ENCODE peak calls at places on chromosomes 2 and 18, in six cellular contexts. One of them, this sample, is unnamed.

GRCh38 chr2:48313036-48313877 is 216.7 kb upstream of the STON1 start:
- ATAC-seq in K562: no peak
- ATAC-seq in mucosa of descending colon: no peak
- ATAC-seq in pancreas: no peak
- ATAC-seq in PC-3: no peak
- ATAC-seq in upper lobe of right lung: no peak
- ATAC-seq in this sample: no peak

GRCh38 chr2:158935617-158936016 is 32.8 kb upstream of the TANC1 start:
- ATAC-seq in K562: no peak
- ATAC-seq in mucosa of descending colon: no peak
- ATAC-seq in pancreas: no peak
- ATAC-seq in PC-3: no peak
- ATAC-seq in upper lobe of right lung: no peak
- ATAC-seq in this sample: no peak

GRCh38 chr2:63012541-63012940 is 38.1 kb upstream of the OTX1 start:
- ATAC-seq in K562: no peak
- ATAC-seq in mucosa of descending colon: no peak
- ATAC-seq in pancreas: no peak
- ATAC-seq in PC-3: no peak
- ATAC-seq in upper lobe of right lung: no peak
- ATAC-seq in this sample: no peak

GRCh38 chr2:127081826-127082633 is 24.9 kb downstream of the BIN1 start:
- ATAC-seq in K562: peak; percentile 38
- ATAC-seq in mucosa of descending colon: peak; percentile 50
- ATAC-seq in pancreas: peak; percentile 17
- ATAC-seq in PC-3: no peak
- ATAC-seq in upper lobe of right lung: no peak
- ATAC-seq in this sample: peak; percentile 13

GRCh38 chr18:52657063-52657462 is 317.1 kb downstream of the DCC start:
- ATAC-seq in K562: no peak
- ATAC-seq in mucosa of descending colon: no peak
- ATAC-seq in pancreas: no peak
- ATAC-seq in PC-3: no peak
- ATAC-seq in upper lobe of right lung: peak; percentile 37
- ATAC-seq in this sample: no peak

GRCh38 chr18:12741351-12741750 is 38.5 kb downstream of the PSMG2 start:
- ATAC-seq in K562: peak; percentile 53
- ATAC-seq in mucosa of descending colon: no peak
- ATAC-seq in pancreas: no peak
- ATAC-seq in PC-3: peak; percentile 91
- ATAC-seq in upper lobe of right lung: no peak
- ATAC-seq in this sample: no peak

GRCh38 chr2:226661789-226662545 is 137.7 kb downstream of the IRS1 start:
- ATAC-seq in K562: peak; percentile 64
- ATAC-seq in mucosa of descending colon: peak; percentile 34
- ATAC-seq in pancreas: peak; percentile 56
- ATAC-seq in PC-3: peak; percentile 88
- ATAC-seq in upper lobe of right lung: peak; percentile 56
- ATAC-seq in this sample: peak; percentile 72

GRCh38 chr2:221310720-221311119 is 261.4 kb downstream of the EPHA4 start:
- ATAC-seq in K562: no peak
- ATAC-seq in mucosa of descending colon: no peak
- ATAC-seq in pancreas: no peak
- ATAC-seq in PC-3: no peak
- ATAC-seq in upper lobe of right lung: no peak
- ATAC-seq in this sample: no peak

GRCh38 chr2:18428516-18428915 is 131.9 kb downstream of the RDH14 start:
- ATAC-seq in K562: no peak
- ATAC-seq in mucosa of descending colon: no peak
- ATAC-seq in pancreas: no peak
- ATAC-seq in PC-3: no peak
- ATAC-seq in upper lobe of right lung: no peak
- ATAC-seq in this sample: no peak

GRCh38 chr2:69011611-69012157 is 1.3 kb upstream of the ANTXR1 start:
- ATAC-seq in K562: no peak
- ATAC-seq in mucosa of descending colon: no peak
- ATAC-seq in pancreas: no peak
- ATAC-seq in PC-3: no peak
- ATAC-seq in upper lobe of right lung: no peak
- ATAC-seq in this sample: no peak

GRCh38 chr2:226673314-226673723 is 126.3 kb downstream of the IRS1 start:
- ATAC-seq in K562: no peak
- ATAC-seq in mucosa of descending colon: peak; percentile 95
- ATAC-seq in pancreas: peak; percentile 51
- ATAC-seq in PC-3: peak; percentile 73
- ATAC-seq in upper lobe of right lung: no peak
- ATAC-seq in this sample: peak; percentile 63

GRCh38 chr2:133726906-133727305 is 158.6 kb upstream of the NCKAP5 start:
- ATAC-seq in K562: no peak
- ATAC-seq in mucosa of descending colon: no peak
- ATAC-seq in pancreas: no peak
- ATAC-seq in PC-3: no peak
- ATAC-seq in upper lobe of right lung: no peak
- ATAC-seq in this sample: no peak

GRCh38 chr18:48711651-48712486 is 173.0 kb downstream of the CTIF start:
- ATAC-seq in K562: peak; percentile 81
- ATAC-seq in mucosa of descending colon: peak; percentile 29
- ATAC-seq in pancreas: peak; percentile 43
- ATAC-seq in PC-3: peak; percentile 56
- ATAC-seq in upper lobe of right lung: peak; percentile 9
- ATAC-seq in this sample: no peak

GRCh38 chr2:60312618-60313017 is 240.8 kb downstream of the BCL11A start:
- ATAC-seq in K562: no peak
- ATAC-seq in mucosa of descending colon: no peak
- ATAC-seq in pancreas: no peak
- ATAC-seq in PC-3: no peak
- ATAC-seq in upper lobe of right lung: no peak
- ATAC-seq in this sample: no peak

GRCh38 chr18:36312806-36313395 is 15.4 kb downstream of the FHOD3 start:
- ATAC-seq in K562: no peak
- ATAC-seq in mucosa of descending colon: no peak
- ATAC-seq in pancreas: peak; percentile 36
- ATAC-seq in PC-3: no peak
- ATAC-seq in upper lobe of right lung: no peak
- ATAC-seq in this sample: no peak

GRCh38 chr2:185896090-185896693 is 157.6 kb downstream of the FSIP2 start:
- ATAC-seq in K562: no peak
- ATAC-seq in mucosa of descending colon: peak; percentile 73
- ATAC-seq in pancreas: no peak
- ATAC-seq in PC-3: no peak
- ATAC-seq in upper lobe of right lung: no peak
- ATAC-seq in this sample: no peak

GRCh38 chr2:29495536-29495935 is 380.3 kb downstream of the CLIP4 start:
- ATAC-seq in K562: no peak
- ATAC-seq in mucosa of descending colon: no peak
- ATAC-seq in pancreas: no peak
- ATAC-seq in PC-3: no peak
- ATAC-seq in upper lobe of right lung: no peak
- ATAC-seq in this sample: no peak

GRCh38 chr2:53498210-53498609 is 269.4 kb upstream of the CHAC2 start:
- ATAC-seq in K562: no peak
- ATAC-seq in mucosa of descending colon: peak; percentile 17
- ATAC-seq in pancreas: peak; percentile 90
- ATAC-seq in PC-3: peak; percentile 74
- ATAC-seq in upper lobe of right lung: peak; percentile 76
- ATAC-seq in this sample: peak; percentile 68

GRCh38 chr2:85276571-85277121 is 51.1 kb downstream of the TGOLN2 start:
- ATAC-seq in K562: peak; percentile 42
- ATAC-seq in mucosa of descending colon: no peak
- ATAC-seq in pancreas: peak; percentile 11
- ATAC-seq in PC-3: no peak
- ATAC-seq in upper lobe of right lung: no peak
- ATAC-seq in this sample: peak; percentile 19

GRCh38 chr2:137969418-137969765 is 5.1 kb downstream of the HNMT start:
- ATAC-seq in K562: no peak
- ATAC-seq in mucosa of descending colon: peak; percentile 52
- ATAC-seq in pancreas: peak; percentile 78
- ATAC-seq in PC-3: peak; percentile 89
- ATAC-seq in upper lobe of right lung: peak; percentile 89
- ATAC-seq in this sample: peak; percentile 64

GRCh38 chr2:133503927-133504326 is 64.3 kb downstream of the NCKAP5 start:
- ATAC-seq in K562: no peak
- ATAC-seq in mucosa of descending colon: no peak
- ATAC-seq in pancreas: no peak
- ATAC-seq in PC-3: no peak
- ATAC-seq in upper lobe of right lung: no peak
- ATAC-seq in this sample: no peak

GRCh38 chr2:100019499-100019898 is 122.9 kb downstream of the AFF3 start:
- ATAC-seq in K562: no peak
- ATAC-seq in mucosa of descending colon: no peak
- ATAC-seq in pancreas: no peak
- ATAC-seq in PC-3: no peak
- ATAC-seq in upper lobe of right lung: peak; percentile 29
- ATAC-seq in this sample: no peak

GRCh38 chr2:104702026-104702425 is 151.9 kb upstream of the POU3F3 start:
- ATAC-seq in K562: no peak
- ATAC-seq in mucosa of descending colon: no peak
- ATAC-seq in pancreas: no peak
- ATAC-seq in PC-3: no peak
- ATAC-seq in upper lobe of right lung: no peak
- ATAC-seq in this sample: no peak

GRCh38 chr2:177889812-177890460 is 182.6 kb downstream of the PDE11A start:
- ATAC-seq in K562: no peak
- ATAC-seq in mucosa of descending colon: no peak
- ATAC-seq in pancreas: no peak
- ATAC-seq in PC-3: no peak
- ATAC-seq in upper lobe of right lung: no peak
- ATAC-seq in this sample: no peak

GRCh38 chr18:48922801-48923730 is 27.7 kb downstream of the SMAD7 start:
- ATAC-seq in K562: peak; percentile 85
- ATAC-seq in mucosa of descending colon: peak; percentile 66
- ATAC-seq in pancreas: peak; percentile 50
- ATAC-seq in PC-3: peak; percentile 65
- ATAC-seq in upper lobe of right lung: peak; percentile 76
- ATAC-seq in this sample: peak; percentile 64

DNA sequence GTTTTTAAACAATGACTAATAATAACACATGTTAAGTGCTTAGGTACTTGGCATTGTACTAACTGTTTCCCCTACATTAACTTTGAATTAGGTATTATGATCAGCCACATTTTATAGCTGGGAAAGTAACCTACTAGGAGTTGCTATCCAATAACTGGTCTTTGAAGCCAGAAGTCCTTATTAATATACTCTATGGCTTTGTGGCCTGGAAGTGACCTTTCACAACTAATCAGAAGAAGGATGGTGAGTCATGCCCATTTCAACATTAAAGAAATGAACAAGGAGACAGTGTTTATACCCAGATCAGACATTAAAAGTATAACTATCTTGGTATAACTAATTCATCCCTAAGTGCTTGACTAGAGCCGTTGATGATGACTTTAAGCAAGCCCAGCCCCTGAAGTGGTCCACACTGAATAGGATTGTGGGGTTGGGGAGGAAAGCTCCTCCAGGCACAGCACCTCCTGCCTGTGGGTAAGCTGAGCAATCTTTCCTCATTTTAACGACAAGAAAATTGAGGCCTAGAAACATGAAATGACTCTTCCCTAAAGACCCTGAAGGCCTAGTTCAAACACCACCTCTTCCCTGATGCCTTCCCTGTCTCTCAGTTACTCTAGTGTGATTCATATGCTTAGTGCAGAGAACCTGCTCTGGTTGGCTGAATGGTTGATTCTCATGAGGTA is 71.6 kb upstream of the RFX8 start:
- ATAC-seq in K562: no peak
- ATAC-seq in mucosa of descending colon: no peak
- ATAC-seq in pancreas: no peak
- ATAC-seq in PC-3: peak; percentile 38
- ATAC-seq in upper lobe of right lung: peak; percentile 62
- ATAC-seq in this sample: no peak
- TF ChIP-seq CTCF in K562: no peak
- TF ChIP-seq CTCF in mucosa of descending colon: no peak
- TF ChIP-seq CTCF in pancreas: no peak
- TF ChIP-seq CTCF in PC-3: no peak
- TF ChIP-seq CTCF in upper lobe of right lung: no peak
- TF ChIP-seq CTCF in this sample: no peak

DNA sequence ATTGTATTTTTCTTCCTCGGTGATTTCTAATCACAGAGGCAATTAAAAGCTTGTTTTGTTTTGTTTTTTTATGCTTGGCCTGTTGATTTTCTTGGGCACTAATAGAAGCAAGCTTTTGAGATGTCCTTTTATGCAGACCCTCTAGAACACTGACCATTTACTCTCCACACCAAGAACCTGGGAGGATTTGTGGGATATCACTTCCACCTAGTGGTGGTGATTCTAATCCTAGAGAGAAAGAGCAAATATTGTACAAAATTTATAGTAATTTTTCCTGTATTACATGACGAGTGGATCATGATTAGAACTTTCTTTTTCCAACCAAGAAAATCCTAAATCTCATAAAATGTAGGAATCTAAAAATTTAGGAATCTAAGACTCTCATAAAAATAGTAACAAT is 23.4 kb downstream of the NEMP2 start:
- ATAC-seq in K562: peak; percentile 86
- ATAC-seq in mucosa of descending colon: no peak
- ATAC-seq in pancreas: peak; percentile 47
- ATAC-seq in PC-3: peak; percentile 59
- ATAC-seq in upper lobe of right lung: no peak
- ATAC-seq in this sample: no peak
- H3K4me3 ChIP-seq in K562: no peak overlapping the region
- H3K4me3 ChIP-seq in mucosa of descending colon: no peak overlapping the region
- H3K4me3 ChIP-seq in pancreas: no peak overlapping the region
- H3K4me3 ChIP-seq in PC-3: no peak overlapping the region
- H3K4me3 ChIP-seq in upper lobe of right lung: no peak overlapping the region
- H3K4me3 ChIP-seq in this sample: no peak overlapping the region

GRCh38 chr2:95722331-95722730 is 130.5 kb downstream of the TRIM43 start:
- ATAC-seq in K562: no peak
- ATAC-seq in mucosa of descending colon: no peak
- ATAC-seq in pancreas: no peak
- ATAC-seq in PC-3: no peak
- ATAC-seq in upper lobe of right lung: no peak
- ATAC-seq in this sample: no peak

GRCh38 chr2:95721726-95722125 is 129.9 kb downstream of the TRIM43 start:
- ATAC-seq in K562: no peak
- ATAC-seq in mucosa of descending colon: no peak
- ATAC-seq in pancreas: no peak
- ATAC-seq in PC-3: no peak
- ATAC-seq in upper lobe of right lung: no peak
- ATAC-seq in this sample: no peak

GRCh38 chr2:95719473-95720060 is 127.8 kb downstream of the TRIM43 start:
- ATAC-seq in K562: no peak
- ATAC-seq in mucosa of descending colon: no peak
- ATAC-seq in pancreas: no peak
- ATAC-seq in PC-3: no peak
- ATAC-seq in upper lobe of right lung: peak; percentile 85
- ATAC-seq in this sample: no peak
- H3K9me3 ChIP-seq in K562: no peaks in the 10 kb centered on the region
- H3K9me3 ChIP-seq in mucosa of descending colon: no peaks in the 10 kb centered on the region
- H3K9me3 ChIP-seq in pancreas: no peaks in the 10 kb centered on the region
- H3K9me3 ChIP-seq in PC-3: no peaks in the 10 kb centered on the region
- H3K9me3 ChIP-seq in upper lobe of right lung: no peaks in the 10 kb centered on the region
- H3K9me3 ChIP-seq in this sample: no peaks in the 10 kb centered on the region

GRCh38 chr2:240269380-240269779 is 128.9 kb upstream of the OTOS start:
- ATAC-seq in K562: no peak
- ATAC-seq in mucosa of descending colon: no peak
- ATAC-seq in pancreas: no peak
- ATAC-seq in PC-3: no peak
- ATAC-seq in upper lobe of right lung: no peak
- ATAC-seq in this sample: no peak
- TF ChIP-seq CTCF in K562: no peak
- TF ChIP-seq CTCF in mucosa of descending colon: no peak
- TF ChIP-seq CTCF in pancreas: no peak
- TF ChIP-seq CTCF in PC-3: no peak
- TF ChIP-seq CTCF in upper lobe of right lung: no peak
- TF ChIP-seq CTCF in this sample: no peak